ENCODE peak calls at places on chromosome 6, in seven cellular contexts. J, T, Z, U, V, G and L are unnamed samples.

GRCh38 chr6:26420607-26421235 is 18.6 kb downstream of the BTN3A1 start:
- DNase-seq in J (peak), T (no peak), Z (peak), U (no peak), V (no peak), G (no peak), L (peak)

GRCh38 chr6:72348926-72349325 is 272.9 kb upstream of the KCNQ5 start:
- DNase-seq in J (peak), T (no peak), Z (no peak), U (no peak), V (no peak), G (no peak), L (no peak)

GRCh38 chr6:129598244-129599187 is 111.5 kb downstream of the ARHGAP18 start:
- DNase-seq in J (peak), T (peak), Z (peak), U (no peak), V (no peak), G (no peak), L (no peak)

GRCh38 chr6:46895930-46896329 is 25.8 kb downstream of the ADGRF5 start:
- DNase-seq in J (peak), T (no peak), Z (no peak), U (no peak), V (no peak), G (no peak), L (no peak)

GRCh38 chr6:165616116-165616515 is 46.9 kb downstream of the PDE10A start:
- DNase-seq in J (no peak), T (no peak), Z (no peak), U (no peak), V (no peak), G (no peak), L (no peak)

GRCh38 chr6:36766649-36766945 is 69.0 kb downstream of the RAB44 start:
- DNase-seq in J (no peak), T (no peak), Z (no peak), U (no peak), V (no peak), G (no peak), L (no peak)

GRCh38 chr6:49565261-49565660 is 14.8 kb downstream of the C6orf141 start:
- DNase-seq in J (no peak), T (no peak), Z (no peak), U (no peak), V (no peak), G (no peak), L (no peak)

GRCh38 chr6:42520786-42521607 is 42.8 kb upstream of the UBR2 start:
- DNase-seq in J (no peak), T (no peak), Z (peak), U (no peak), V (no peak), G (no peak), L (no peak)

GRCh38 chr6:355809-356208 is 35.7 kb upstream of the IRF4 start:
- DNase-seq in J (no peak), T (no peak), Z (no peak), U (no peak), V (no peak), G (no peak), L (no peak)

GRCh38 chr6:55925292-55925691 is 49.9 kb upstream of the BMP5 start:
- DNase-seq in J (peak), T (no peak), Z (no peak), U (no peak), V (no peak), G (no peak), L (no peak)

GRCh38 chr6:97524846-97525245 is 241.8 kb upstream of the MMS22L start:
- DNase-seq in J (peak), T (peak), Z (no peak), U (no peak), V (no peak), G (no peak), L (no peak)

GRCh38 chr6:71499667-71500066 is 211.1 kb downstream of the OGFRL1 start:
- DNase-seq in J (no peak), T (no peak), Z (no peak), U (no peak), V (no peak), G (no peak), L (no peak)

GRCh38 chr6:41984623-41985022 is 43.0 kb upstream of the CCND3 start:
- DNase-seq in J (no peak), T (no peak), Z (no peak), U (no peak), V (no peak), G (no peak), L (no peak)

GRCh38 chr6:154931741-154932424 is 63.2 kb upstream of the TIAM2 start:
- DNase-seq in J (peak), T (no peak), Z (no peak), U (no peak), V (no peak), G (no peak), L (no peak)

GRCh38 chr6:69771158-69771906 is 25.5 kb downstream of the LMBRD1 start:
- DNase-seq in J (no peak), T (no peak), Z (no peak), U (no peak), V (no peak), G (no peak), L (no peak)

GRCh38 chr6:39171489-39172376 is 56.7 kb upstream of the SAYSD1 start:
- DNase-seq in J (no peak), T (no peak), Z (no peak), U (no peak), V (no peak), G (no peak), L (no peak)

GRCh38 chr6:87660226-87660886 is 41.7 kb downstream of the AKIRIN2 start:
- DNase-seq in J (peak), T (no peak), Z (no peak), U (no peak), V (no peak), G (no peak), L (no peak)

GRCh38 chr6:85015396-85015990 is 251.1 kb upstream of the TBX18 start:
- DNase-seq in J (peak), T (no peak), Z (peak), U (peak), V (peak), G (no peak), L (peak)

GRCh38 chr6:141321486-141322347 is 811.0 kb upstream of the GJE1 start:
- DNase-seq in J (no peak), T (no peak), Z (no peak), U (no peak), V (no peak), G (no peak), L (no peak)

GRCh38 chr6:157561037-157561790 is 180.2 kb downstream of the ZDHHC14 start:
- DNase-seq in J (no peak), T (no peak), Z (no peak), U (no peak), V (no peak), G (no peak), L (no peak)

GRCh38 chr6:72976389-72976900 is 248.9 kb downstream of the KHDC1L start:
- DNase-seq in J (no peak), T (no peak), Z (no peak), U (no peak), V (no peak), G (no peak), L (no peak)

GRCh38 chr6:33921745-33922144 is 117.9 kb upstream of the MLN start:
- DNase-seq in J (no peak), T (no peak), Z (no peak), U (no peak), V (no peak), G (no peak), L (no peak)

GRCh38 chr6:144361027-144361426 is 75.9 kb downstream of the UTRN start:
- DNase-seq in J (no peak), T (no peak), Z (no peak), U (no peak), V (no peak), G (no peak), L (no peak)

GRCh38 chr6:44217332-44218143 is 812 bp downstream of the MYMX start:
- DNase-seq in J (peak), T (peak), Z (no peak), U (peak), V (no peak), G (no peak), L (no peak)

GRCh38 chr6:160667854-160668481 is 3.9 kb upstream of the LPA start:
- DNase-seq in J (peak), T (no peak), Z (peak), U (no peak), V (peak), G (no peak), L (no peak)

GRCh38 chr6:147782302-147782701 is 273.8 kb downstream of the SAMD5 start:
- DNase-seq in J (peak), T (no peak), Z (peak), U (no peak), V (no peak), G (no peak), L (no peak)

GRCh38 chr6:47309326-47310130 is at the start of gene TNFRSF21:
- DNase-seq in J (peak), T (peak), Z (peak), U (peak), V (peak), G (peak), L (peak)

GRCh38 chr6:44176935-44177509 is 18.4 kb downstream of the CAPN11 start:
- DNase-seq in J (no peak), T (no peak), Z (no peak), U (no peak), V (no peak), G (no peak), L (no peak)

GRCh38 chr6:127177030-127177928 is 58.8 kb downstream of the RSPO3 start:
- DNase-seq in J (no peak), T (no peak), Z (no peak), U (no peak), V (no peak), G (no peak), L (no peak)

GRCh38 chr6:46749731-46750130 is 3.0 kb downstream of the ANKRD66 start:
- DNase-seq in J (no peak), T (no peak), Z (no peak), U (no peak), V (no peak), G (no peak), L (no peak)

GRCh38 chr6:28944412-28945006 is 20.7 kb upstream of the TRIM27 start:
- DNase-seq in J (peak), T (peak), Z (peak), U (peak), V (peak), G (peak), L (peak)

GRCh38 chr6:159184559-159184958 is 15.4 kb downstream of the FNDC1 start:
- DNase-seq in J (peak), T (no peak), Z (no peak), U (no peak), V (no peak), G (no peak), L (no peak)

GRCh38 chr6:106525111-106525884 is 104.0 kb downstream of the RTN4IP1 start:
- DNase-seq in J (no peak), T (no peak), Z (peak), U (no peak), V (no peak), G (no peak), L (no peak)

GRCh38 chr6:110549277-110549676 is 72.9 kb upstream of the SLC22A16 start:
- DNase-seq in J (no peak), T (no peak), Z (no peak), U (peak), V (no peak), G (no peak), L (no peak)

GRCh38 chr6:33391278-33392167 is at the start of gene KIFC1:
- DNase-seq in J (peak), T (peak), Z (peak), U (peak), V (peak), G (peak), L (peak)

GRCh38 chr6:42137192-42137753 is 5.1 kb downstream of the C6orf132 start:
- DNase-seq in J (no peak), T (no peak), Z (peak), U (no peak), V (no peak), G (no peak), L (no peak)

GRCh38 chr6:157944983-157945931 is 36.4 kb upstream of the SYNJ2 start:
- DNase-seq in J (no peak), T (no peak), Z (no peak), U (no peak), V (no peak), G (peak), L (no peak)

GRCh38 chr6:16129623-16130243 is 847 bp downstream of the MYLIP start:
- DNase-seq in J (peak), T (peak), Z (peak), U (no peak), V (no peak), G (no peak), L (peak)